ENCODE peak calls at places on chromosome 5, in four cellular contexts. N is HepG2, O is K562, K is GM12878. I is an unnamed sample.

GRCh38 chr5:89399553-89399952 is 516.6 kb upstream of the MEF2C start:
- DNase-seq in N (no peak), O (no peak), K (no peak), I (no peak)

GRCh38 chr5:159181152-159181551 is 28.2 kb downstream of the RNF145 start:
- DNase-seq in N (no peak), O (no peak), K (peak; percentile 51), I (no peak)

GRCh38 chr5:66281309-66281708 is 137.2 kb downstream of the SREK1 start:
- DNase-seq in N (no peak), O (no peak), K (no peak), I (no peak)

GRCh38 chr5:11289733-11290132 is 528.7 kb upstream of the DAP start:
- DNase-seq in N (no peak), O (no peak), K (no peak), I (no peak)

GRCh38 chr5:165616550-165617430 is 2111.4 kb downstream of the MAT2B start:
- DNase-seq in N (no peak), O (no peak), K (no peak), I (no peak)

GRCh38 chr5:148828461-148829247 is 2.2 kb downstream of the ADRB2 start:
- DNase-seq in N (no peak), O (no peak), K (no peak), I (no peak)

GRCh38 chr5:102986074-102986473 is 133.9 kb downstream of the GIN1 start:
- DNase-seq in N (no peak), O (no peak), K (no peak), I (no peak)

GRCh38 chr5:154677921-154678320 is 77.3 kb upstream of the LARP1 start:
- DNase-seq in N (no peak), O (peak; percentile 34), K (no peak), I (no peak)

GRCh38 chr5:126139773-126140172 is 283.4 kb upstream of the GRAMD2B start:
- DNase-seq in N (no peak), O (no peak), K (no peak), I (no peak)

GRCh38 chr5:82599030-82599429 is 320.9 kb upstream of the RPS23 start:
- DNase-seq in N (no peak), O (no peak), K (no peak), I (no peak)

GRCh38 chr5:56668996-56669395 is 146.4 kb upstream of the MAP3K1 start:
- DNase-seq in N (peak; percentile 58), O (no peak), K (no peak), I (no peak)

GRCh38 chr5:98401645-98402044 is 371.8 kb upstream of the RGMB start:
- DNase-seq in N (no peak), O (no peak), K (no peak), I (no peak)

GRCh38 chr5:154190652-154191304 is at the start of gene GALNT10:
- DNase-seq in N (peak; percentile 23), O (peak; percentile 87), K (no peak), I (peak; percentile 88)

GRCh38 chr5:159033351-159033657 is 66.4 kb downstream of the EBF1 start:
- DNase-seq in N (no peak), O (no peak), K (no peak), I (no peak)

GRCh38 chr5:16897284-16897704 is 38.8 kb downstream of the MYO10 start:
- DNase-seq in N (no peak), O (no peak), K (no peak), I (no peak)

GRCh38 chr5:54360089-54360488 is 49.7 kb upstream of the ARL15 start:
- DNase-seq in N (no peak), O (no peak), K (no peak), I (no peak)

GRCh38 chr5:1187234-1187949 is 14.0 kb upstream of the SLC6A19 start:
- DNase-seq in N (no peak), O (no peak), K (no peak), I (no peak)

GRCh38 chr5:1189269-1189668 is 12.1 kb upstream of the SLC6A19 start:
- DNase-seq in N (no peak), O (no peak), K (no peak), I (no peak)

GRCh38 chr5:1186351-1187233 is 14.8 kb upstream of the SLC6A19 start:
- DNase-seq in N (peak; percentile 75), O (no peak), K (no peak), I (no peak)

GRCh38 chr5:1188464-1188863 is 12.9 kb upstream of the SLC6A19 start:
- DNase-seq in N (no peak), O (no peak), K (no peak), I (no peak)

GRCh38 chr5:1187950-1188334 is 13.5 kb upstream of the SLC6A19 start:
- DNase-seq in N (no peak), O (no peak), K (no peak), I (no peak)
- TF ChIP-seq FOXK2 in N (no peak), O (no peak), K (no peak), I (no peak)

DNA sequence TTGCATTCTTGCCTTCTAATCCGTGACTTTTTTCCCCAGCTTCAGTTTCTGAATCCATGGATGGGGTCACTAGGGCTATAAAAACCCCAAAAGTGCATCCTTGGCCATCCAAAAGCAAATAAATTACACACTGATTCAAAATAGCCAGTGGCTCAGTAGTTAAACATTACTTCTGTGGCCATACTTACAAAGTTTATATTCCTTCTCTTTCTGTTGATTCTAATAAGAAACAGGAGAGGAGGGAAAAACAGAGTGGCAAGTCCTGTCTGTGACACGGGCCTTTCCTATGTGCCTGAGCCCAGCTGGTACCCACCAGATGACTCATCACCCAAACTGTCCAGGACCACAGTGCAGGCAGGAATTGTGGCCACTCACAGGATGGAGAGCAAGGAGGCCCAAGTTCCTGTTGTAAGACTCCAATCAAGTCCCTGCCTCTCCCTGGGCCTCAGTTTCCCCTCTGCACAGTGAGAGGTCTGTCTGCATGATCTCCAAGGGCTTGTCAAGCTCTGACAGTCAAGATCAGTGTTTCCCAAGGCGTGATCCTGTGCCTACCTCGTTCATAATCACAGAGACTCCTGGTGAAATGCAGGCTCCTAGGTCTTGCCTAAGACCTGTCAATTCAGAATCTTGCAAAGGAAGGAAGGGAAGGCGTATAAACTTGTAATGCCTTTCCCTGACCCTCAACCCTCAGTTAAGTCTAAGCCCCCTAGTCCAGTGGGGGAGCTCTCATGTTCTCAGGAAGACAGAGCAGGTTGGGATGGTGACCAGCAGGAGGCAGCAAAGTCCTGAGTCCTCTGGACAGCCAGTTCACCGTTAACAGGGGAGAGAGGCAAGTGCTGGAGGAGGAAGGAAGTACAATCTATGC is 29.5 kb downstream of the TNIP1 start:
- DNase-seq in N (peak; percentile 68), O (peak; percentile 81), K (peak; percentile 43), I (peak; percentile 81)
- TF ChIP-seq FOXK2 in N (no peak), O (no peak), K (no peak), I (no peak)

GRCh38 chr5:144876990-144877389 is 706.3 kb downstream of the KCTD16 start:
- DNase-seq in N (no peak), O (no peak), K (no peak), I (no peak)
- TF ChIP-seq FOXK2 in N (no peak), O (no peak), K (no peak), I (no peak)

GRCh38 chr5:172235132-172235780 is 41.3 kb downstream of the EFCAB9 start:
- DNase-seq in N (peak; percentile 73), O (no peak), K (peak; percentile 59), I (no peak)
- TF ChIP-seq FOXK2 in N (no peak), O (no peak), K (no peak), I (no peak)

GRCh38 chr5:124661317-124662141 is 84.9 kb downstream of the ZNF608 start:
- DNase-seq in N (peak; percentile 99), O (peak; percentile 18), K (no peak), I (no peak)
- TF ChIP-seq FOXK2 in N (peak; percentile 91), O (peak; percentile 76), K (no peak), I (peak; percentile 24)

DNA sequence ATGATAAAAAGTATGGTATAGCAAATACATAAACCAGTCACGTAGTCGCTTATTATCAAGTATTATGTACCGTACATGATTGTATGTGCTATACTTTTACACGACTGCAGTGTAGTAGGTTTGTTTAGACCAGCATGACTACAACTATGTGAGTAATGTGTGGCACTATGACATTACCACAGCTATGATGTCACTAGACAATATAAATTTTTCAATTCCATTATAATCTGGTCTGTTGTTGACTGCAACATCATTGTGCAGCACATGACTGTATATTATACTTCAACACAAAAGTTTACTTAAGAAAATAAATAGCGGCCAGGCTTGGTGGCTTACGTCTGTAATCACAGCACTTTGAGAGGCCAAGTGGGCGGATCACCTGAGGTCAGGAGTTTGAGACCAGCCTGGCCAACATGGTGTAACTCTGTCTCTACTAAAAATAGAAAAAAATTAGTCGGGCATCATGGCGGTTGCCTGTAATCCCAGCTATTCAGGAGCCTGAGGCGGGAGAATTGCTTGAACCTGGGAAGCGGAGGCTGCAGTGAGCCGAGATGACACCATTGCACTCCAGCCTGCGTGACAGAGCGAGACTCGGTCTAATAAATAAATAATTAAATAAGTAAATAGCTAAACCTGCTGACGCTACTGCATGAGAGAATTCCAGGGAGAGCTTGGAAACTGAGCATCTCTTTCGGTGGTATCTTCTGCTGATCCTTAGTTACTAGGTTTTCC is 24.6 kb upstream of the JADE2 start:
- DNase-seq in N (no peak), O (no peak), K (no peak), I (no peak)
- TF ChIP-seq FOXK2 in N (no peak), O (no peak), K (no peak), I (no peak)

GRCh38 chr5:76709762-76710161 is 6.2 kb upstream of the F2R start:
- DNase-seq in N (no peak), O (no peak), K (no peak), I (no peak)
- TF ChIP-seq FOXK2 in N (no peak), O (no peak), K (no peak), I (no peak)

GRCh38 chr5:50657044-50657443 is 9.4 kb upstream of the PARP8 start:
- DNase-seq in N (no peak), O (no peak), K (no peak), I (no peak)

GRCh38 chr5:50653946-50654345 is 12.5 kb upstream of the PARP8 start:
- DNase-seq in N (no peak), O (no peak), K (no peak), I (no peak)

GRCh38 chr5:50655067-50655809 is 11.2 kb upstream of the PARP8 start:
- DNase-seq in N (no peak), O (no peak), K (no peak), I (no peak)

GRCh38 chr5:50658243-50658642 is 8.2 kb upstream of the PARP8 start:
- DNase-seq in N (no peak), O (no peak), K (no peak), I (no peak)

GRCh38 chr5:50655810-50656205 is 10.6 kb upstream of the PARP8 start:
- DNase-seq in N (no peak), O (no peak), K (no peak), I (no peak)
- TF ChIP-seq FOXK2 in N (no peak), O (no peak), K (no peak), I (no peak)

GRCh38 chr5:135438712-135439111 is 8.4 kb downstream of the DCANP1 start:
- DNase-seq in N (no peak), O (no peak), K (no peak), I (no peak)
- TF ChIP-seq FOXK2 in N (no peak), O (no peak), K (no peak), I (no peak)

GRCh38 chr5:35736280-35736679 is 118.6 kb downstream of the SPEF2 start:
- DNase-seq in N (no peak), O (no peak), K (no peak), I (no peak)
- TF ChIP-seq FOXK2 in N (no peak), O (no peak), K (no peak), I (no peak)